ENCODE peak calls at places on chromosomes 12 and 14, in six cellular contexts. G, X, M, A, N and T are unnamed samples.

GRCh38 chr12:92055877-92056276 is 89.8 kb downstream of the BTG1 start:
- DNase-seq in G (no peak), X (no peak), M (no peak), A (no peak), N (no peak), T (no peak)

GRCh38 chr14:34060747-34061050 is 109.8 kb upstream of the EGLN3 start:
- DNase-seq in X (no peak), M (no peak), G (no peak), A (peak; percentile 58), N (no peak), T (no peak)

GRCh38 chr12:39628836-39629235 is 9.2 kb upstream of the ABCD2 start:
- DNase-seq in A (no peak), X (no peak), N (no peak), M (no peak), G (no peak), T (no peak)

GRCh38 chr14:39212034-39212433 is 21.7 kb upstream of the MIA2 start:
- DNase-seq in G (no peak), M (peak; percentile 23), A (no peak), X (no peak), N (no peak), T (no peak)

GRCh38 chr12:24970177-24970576 is 21.3 kb upstream of the BCAT1 start:
- DNase-seq in G (no peak), A (no peak), M (no peak), X (no peak), N (no peak), T (no peak)

GRCh38 chr12:25811656-25812126 is 146.8 kb upstream of the RASSF8 start:
- DNase-seq in X (no peak), M (peak; percentile 72), A (no peak), G (no peak), N (no peak), T (no peak)

GRCh38 chr14:23398348-23398747 is 9.7 kb downstream of the MYH6 start:
- DNase-seq in A (no peak), N (no peak), M (no peak), X (no peak), G (no peak), T (no peak)

GRCh38 chr12:117490130-117490529 is 128.7 kb upstream of the NOS1 start:
- DNase-seq in X (no peak), G (no peak), N (no peak), A (no peak), M (no peak), T (no peak)

GRCh38 chr12:53333289-53333688 is 2.9 kb downstream of the SP7 start:
- DNase-seq in A (no peak), M (no peak), G (no peak), X (no peak), N (no peak), T (peak; percentile 38)

GRCh38 chr12:131129839-131130238 is 176.1 kb downstream of the ADGRD1 start:
- DNase-seq in M (no peak), G (no peak), N (no peak), X (no peak), A (no peak), T (no peak)

GRCh38 chr12:51961834-51962233 is 10.3 kb downstream of the ACVR1B start:
- DNase-seq in N (no peak), A (no peak), X (no peak), M (no peak), G (no peak), T (no peak)

GRCh38 chr12:75959506-75959905 is 72.1 kb downstream of the PHLDA1 start:
- DNase-seq in A (peak; percentile 49), M (no peak), X (no peak), G (no peak), N (no peak), T (no peak)

GRCh38 chr12:77122661-77123060 is 57.3 kb upstream of the E2F7 start:
- DNase-seq in G (no peak), M (peak; percentile 29), A (no peak), X (no peak), N (peak; percentile 36), T (no peak)

GRCh38 chr12:78261901-78262300 is 431.2 kb downstream of the NAV3 start:
- DNase-seq in G (no peak), N (no peak), M (no peak), A (no peak), X (no peak), T (no peak)

GRCh38 chr14:67269338-67270060 is 28.3 kb downstream of the PALS1 start:
- DNase-seq in G (no peak), M (peak; percentile 70), N (peak; percentile 93), X (no peak), A (peak; percentile 77), T (no peak)

GRCh38 chr12:124679533-124680371 is 112.3 kb upstream of the NCOR2 start:
- DNase-seq in N (no peak), A (no peak), M (no peak), G (peak; percentile 91), X (peak; percentile 50), T (peak; percentile 58)

GRCh38 chr14:33509454-33509853 is 441.4 kb downstream of the EGLN3 start:
- DNase-seq in X (no peak), G (no peak), M (no peak), N (no peak), A (no peak), T (no peak)

GRCh38 chr12:42873401-42873800 is 283.9 kb upstream of the PRICKLE1 start:
- DNase-seq in G (no peak), A (no peak), M (peak; percentile 1), X (no peak), N (no peak), T (no peak)

GRCh38 chr12:55996715-55997534 is at the start of gene SUOX:
- DNase-seq in X (peak; percentile 96), N (peak; percentile 97), M (peak; percentile 96), G (peak; percentile 99), A (peak; percentile 99), T (peak; percentile 97)

GRCh38 chr12:132178801-132179401 is 34.6 kb downstream of the NOC4L start:
- DNase-seq in M (no peak), N (no peak), G (no peak), X (no peak), A (no peak), T (no peak)

GRCh38 chr14:89185919-89186849 is 230.8 kb downstream of the FOXN3 start:
- DNase-seq in N (peak; percentile 50), M (peak; percentile 88), A (no peak), X (no peak), G (peak; percentile 84), T (peak; percentile 42)

GRCh38 chr12:56271031-56271430 is 4.3 kb downstream of the COQ10A start:
- DNase-seq in N (peak; percentile 31), M (peak; percentile 48), A (peak; percentile 64), X (no peak), G (no peak), T (peak; percentile 73)

GRCh38 chr14:32109676-32110075 is 32.6 kb downstream of the ARHGAP5 start:
- DNase-seq in X (no peak), A (no peak), N (peak; percentile 31), G (no peak), M (peak; percentile 80), T (no peak)

GRCh38 chr14:69354383-69355154 is 43.5 kb downstream of the ERH start:
- DNase-seq in N (no peak), A (no peak), G (no peak), M (no peak), X (no peak), T (peak; percentile 52)

GRCh38 chr12:90652280-90652679 is 302.7 kb downstream of the CCER1 start:
- DNase-seq in X (no peak), G (no peak), N (no peak), M (peak; percentile 16), A (peak; percentile 36), T (no peak)

GRCh38 chr12:76820888-76821482 is 57.1 kb downstream of the ZDHHC17 start:
- DNase-seq in M (peak; percentile 40), N (peak; percentile 50), G (no peak), X (no peak), A (peak; percentile 72), T (peak; percentile 39)

GRCh38 chr12:84408936-84409335 is 503.7 kb downstream of the SLC6A15 start:
- DNase-seq in A (no peak), N (no peak), G (no peak), X (no peak), M (no peak), T (no peak)

GRCh38 chr12:104695453-104696148 is 238.9 kb downstream of the CHST11 start:
- DNase-seq in A (no peak), N (peak; percentile 85), G (no peak), M (peak; percentile 93), X (no peak), T (no peak)

GRCh38 chr14:85187521-85187920 is 342.4 kb upstream of the FLRT2 start:
- DNase-seq in X (no peak), M (no peak), N (no peak), G (no peak), A (no peak), T (no peak)

GRCh38 chr12:8028267-8028666 is 4.2 kb upstream of the FOXJ2 start:
- DNase-seq in G (no peak), N (no peak), X (no peak), M (no peak), A (no peak), T (no peak)
- H3K4me3 ChIP-seq in G (no peak overlapping the region), N (no peak overlapping the region), X (no peak overlapping the region), M (no peak overlapping the region), A (no peak overlapping the region), T (no peak overlapping the region)

DNA sequence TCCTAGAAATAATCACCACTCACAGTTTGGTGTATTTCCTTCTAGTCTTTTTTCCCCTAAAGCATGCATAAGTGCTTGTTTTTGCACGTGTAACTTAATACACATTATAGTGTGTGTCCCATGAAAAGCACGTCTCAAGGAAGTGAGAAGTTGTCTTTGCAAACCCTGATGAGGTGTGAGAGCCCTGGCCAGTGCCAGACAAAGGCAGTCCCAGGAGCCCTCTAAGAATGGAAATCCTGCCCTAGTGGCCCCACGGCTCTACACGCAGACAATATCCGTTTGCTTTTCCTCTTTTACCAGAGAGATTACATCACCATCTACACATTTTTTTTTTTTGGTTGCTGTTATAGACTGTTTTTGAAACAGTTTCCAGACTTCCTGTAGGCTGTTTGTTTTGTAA is 85.5 kb upstream of the FZD10 start:
- DNase-seq in A (peak; percentile 34), N (no peak), G (no peak), M (no peak), X (no peak), T (no peak)
- H3K4me3 ChIP-seq in A (no peak overlapping the region), N (no peak overlapping the region), G (no peak overlapping the region), M (no peak overlapping the region), X (no peak overlapping the region), T (no peak overlapping the region)

GRCh38 chr12:95204141-95204866 is 13.0 kb downstream of the FGD6 start:
- DNase-seq in M (peak; percentile 88), N (peak; percentile 81), A (peak; percentile 98), G (peak; percentile 55), X (peak; percentile 61), T (peak; percentile 23)
- H3K4me3 ChIP-seq in M (no peak overlapping the region), N (no peak overlapping the region), A (no peak overlapping the region), G (no peak overlapping the region), X (no peak overlapping the region), T (no peak overlapping the region)

GRCh38 chr12:11555195-11555594 is 94.3 kb upstream of the ETV6 start:
- DNase-seq in A (peak; percentile 12), X (no peak), M (no peak), N (no peak), G (no peak), T (no peak)

GRCh38 chr12:11559941-11560340 is 89.5 kb upstream of the ETV6 start:
- DNase-seq in N (no peak), A (no peak), X (no peak), M (no peak), G (no peak), T (no peak)

GRCh38 chr12:11553871-11554533 is 95.5 kb upstream of the ETV6 start:
- DNase-seq in A (peak; percentile 84), M (peak; percentile 59), X (no peak), N (peak; percentile 64), G (peak; percentile 48), T (peak; percentile 75)

GRCh38 chr12:11561416-11561815 is 88.1 kb upstream of the ETV6 start:
- DNase-seq in G (no peak), X (no peak), M (no peak), N (no peak), A (no peak), T (no peak)

GRCh38 chr12:11555743-11556625 is 93.5 kb upstream of the ETV6 start:
- DNase-seq in X (no peak), M (no peak), N (no peak), G (no peak), A (peak; percentile 47), T (no peak)
- H3K4me3 ChIP-seq in X (peak overlapping the region; percentile 19), M (no peak overlapping the region), N (no peak overlapping the region), G (no peak overlapping the region), A (no peak overlapping the region), T (no peak overlapping the region)